ENCODE peak calls at places on chromosomes 13 and 19, in four cellular contexts. G is K562, H is GM12878, Q is SK-N-SH. F is an unnamed sample.

GRCh38 chr19:7373862-7374261 is 25.1 kb downstream of the ARHGEF18 start:
- DNase-seq in G (no peak), H (no peak), Q (no peak), F (no peak)

GRCh38 chr13:98825659-98826058 is 73.2 kb upstream of the SLC15A1 start:
- DNase-seq in G (no peak), H (no peak), Q (no peak), F (peak; percentile 28)

GRCh38 chr13:104553156-104553555 is 1486.9 kb upstream of the SLC10A2 start:
- DNase-seq in Q (no peak), H (no peak), G (no peak), F (no peak)

GRCh38 chr13:46577656-46578589 is 25.0 kb downstream of the LRCH1 start:
- DNase-seq in Q (no peak), G (no peak), H (no peak), F (no peak)

GRCh38 chr19:43430142-43430710 is 15.5 kb downstream of the TEX101 start:
- DNase-seq in G (no peak), H (no peak), Q (no peak), F (peak; percentile 57)

GRCh38 chr19:3336680-3337523 is 29.5 kb upstream of the NFIC start:
- DNase-seq in G (no peak), Q (peak; percentile 76), H (no peak), F (no peak)

GRCh38 chr13:44218501-44219240 is 155.0 kb upstream of the SERP2 start:
- DNase-seq in H (no peak), G (no peak), Q (no peak), F (no peak)

GRCh38 chr13:77022341-77022740 is 4.6 kb downstream of the FBXL3 start:
- DNase-seq in Q (no peak), G (no peak), H (no peak), F (no peak)

GRCh38 chr13:112974125-112974524 is 5.1 kb downstream of the MCF2L start:
- DNase-seq in H (no peak), Q (no peak), G (no peak), F (no peak)

GRCh38 chr13:51832471-51833152 is 12.4 kb downstream of the TMEM272 start:
- DNase-seq in Q (peak; percentile 39), H (no peak), G (no peak), F (no peak)

GRCh38 chr19:45098521-45099464 is 5.8 kb downstream of the PPP1R37 start:
- DNase-seq in H (no peak), G (no peak), Q (no peak), F (no peak)
- TF ChIP-seq USF1 in H (no peak), G (no peak), Q (peak; percentile 64), F (no peak)

DNA sequence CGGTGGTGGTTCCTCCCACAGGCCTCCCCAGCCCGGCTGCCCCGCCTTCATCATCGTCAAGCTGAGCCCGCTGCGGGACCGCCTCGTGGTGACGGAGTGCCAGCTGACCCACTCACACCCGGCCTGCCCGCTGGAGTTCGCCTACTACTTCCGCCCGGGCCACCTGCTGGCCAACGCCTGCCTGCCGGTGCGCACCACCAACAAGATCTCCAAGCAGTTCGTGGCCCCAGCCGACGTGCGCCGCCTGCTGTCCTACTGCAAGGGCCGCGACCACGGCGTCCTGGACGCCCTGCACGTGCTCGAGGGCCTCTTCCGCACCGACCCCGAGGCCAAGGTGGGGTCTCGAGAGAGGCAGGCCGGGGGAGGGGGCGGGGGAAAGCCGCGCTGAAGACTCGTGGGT is 12.0 kb downstream of the ZSWIM9 start:
- DNase-seq in G (no peak), Q (no peak), H (no peak), F (peak; percentile 32)
- TF ChIP-seq CTCF in G (no peak), Q (peak; percentile 16), H (no peak), F (no peak)

GRCh38 chr13:20247963-20248362 is 15.8 kb upstream of the GJB6 start:
- DNase-seq in Q (no peak), H (no peak), G (no peak), F (no peak)
- TF ChIP-seq USF2 in Q (no peak), H (no peak), G (no peak), F (no peak)

GRCh38 chr19:38556521-38557174 is 61.1 kb downstream of the MAP4K1 start:
- DNase-seq in Q (no peak), H (peak; percentile 54), G (peak; percentile 36), F (no peak)
- TF ChIP-seq USF1 in Q (no peak), H (no peak), G (no peak), F (no peak)

GRCh38 chr19:49916839-49917733 is 11.9 kb upstream of the ATF5 start:
- DNase-seq in H (no peak), Q (no peak), G (no peak), F (peak; percentile 62)
- TF ChIP-seq CTCF in H (peak; percentile 28), Q (peak; percentile 22), G (peak; percentile 26), F (peak; percentile 18)

GRCh38 chr19:2041436-2041685 is 9.7 kb downstream of the MKNK2 start:
- DNase-seq in H (no peak), Q (no peak), G (no peak), F (no peak)

GRCh38 chr19:2040647-2041435 is 10.2 kb downstream of the MKNK2 start:
- DNase-seq in Q (no peak), H (no peak), G (no peak), F (no peak)

GRCh38 chr19:2039082-2039958 is 11.7 kb downstream of the MKNK2 start:
- DNase-seq in G (peak; percentile 31), Q (no peak), H (no peak), F (no peak)

GRCh38 chr19:2038284-2039081 is 12.6 kb downstream of the MKNK2 start:
- DNase-seq in H (no peak), Q (no peak), G (peak; percentile 43), F (no peak)

GRCh38 chr19:2039959-2040646 is 10.9 kb downstream of the MKNK2 start:
- DNase-seq in H (no peak), G (no peak), Q (no peak), F (no peak)
- TF ChIP-seq USF2 in H (no peak), G (no peak), Q (no peak), F (no peak)

GRCh38 chr13:67229438-67230242 is 496 bp downstream of the PCDH9 start:
- DNase-seq in H (no peak), G (no peak), Q (peak; percentile 16), F (no peak)

GRCh38 chr13:67230774-67231480 is 791 bp upstream of the PCDH9 start:
- DNase-seq in H (no peak), Q (peak; percentile 69), G (peak; percentile 11), F (peak; percentile 69)

GRCh38 chr13:67230243-67230773 is at the start of gene PCDH9:
- DNase-seq in H (peak; percentile 15), G (peak; percentile 88), Q (peak; percentile 96), F (peak; percentile 94)

GRCh38 chr13:67232384-67232783 is 2.2 kb upstream of the PCDH9 start:
- DNase-seq in H (no peak), Q (no peak), G (no peak), F (no peak)

DNA sequence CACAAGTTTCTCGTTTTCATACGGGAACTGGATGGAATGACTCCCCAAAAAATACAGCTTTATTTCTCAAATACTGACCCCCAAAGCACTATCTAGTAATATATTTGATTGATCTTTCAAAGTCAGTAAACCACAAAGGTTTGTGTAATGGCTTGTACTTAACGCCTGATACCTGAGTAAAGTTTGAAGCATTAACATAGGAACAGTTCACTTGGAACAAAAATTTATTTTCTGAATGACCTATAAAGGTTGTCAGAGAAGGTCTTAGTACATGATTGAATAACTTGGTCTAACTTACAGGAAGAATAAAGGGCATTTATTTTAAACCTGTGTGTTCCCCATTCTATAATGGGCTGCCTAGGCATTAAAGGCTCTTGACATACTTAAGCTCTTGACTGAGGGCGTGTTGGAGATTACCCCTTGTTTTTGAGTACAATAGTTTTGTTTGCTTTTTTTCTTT is 1.4 kb upstream of the PCDH9 start:
- DNase-seq in G (no peak), H (no peak), Q (no peak), F (no peak)
- TF ChIP-seq USF1 in G (no peak), H (no peak), Q (no peak), F (no peak)

DNA sequence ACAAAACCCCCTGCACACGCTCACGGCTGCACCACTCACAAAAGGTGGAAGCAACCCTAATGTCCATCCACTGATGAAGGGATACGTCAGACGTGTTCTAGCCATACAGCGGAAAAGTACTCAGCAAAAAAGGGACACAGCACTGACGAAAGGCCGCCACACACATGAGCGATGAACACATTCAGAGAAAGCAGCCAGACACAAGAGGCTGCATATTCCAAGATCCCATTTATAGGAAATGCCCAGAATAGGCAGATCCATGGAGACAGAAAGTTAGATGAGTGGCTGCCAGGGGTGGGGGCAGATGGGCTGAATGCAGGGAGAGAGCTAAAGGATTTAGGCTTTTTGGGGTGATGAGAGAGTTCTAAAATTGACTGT is 3.7 kb downstream of the POLD1 start:
- DNase-seq in Q (no peak), H (no peak), G (no peak), F (no peak)
- TF ChIP-seq CTCF in Q (no peak), H (no peak), G (no peak), F (no peak)

GRCh38 chr13:114147803-114148520 is 15.5 kb upstream of the RASA3 start:
- DNase-seq in G (no peak), Q (peak; percentile 5), H (no peak), F (no peak)
- TF ChIP-seq USF2 in G (no peak), Q (no peak), H (no peak), F (no peak)